ENCODE peak calls at places on chromosome 9, in four cellular contexts. K is progenitor cell of endocrine pancreas, R is tibial nerve, L is AG09309. A is an unnamed sample.

GRCh38 chr9:26746357-26747072 is 146.1 kb downstream of the CAAP1 start:
- DNase-seq in K (no peak), R (no peak), L (no peak), A (no peak)

GRCh38 chr9:128201441-128202369 is 1.5 kb upstream of the DNM1 start:
- DNase-seq in L (no peak), K (no peak), R (no peak), A (no peak)

GRCh38 chr9:102497709-102498108 is 497.4 kb upstream of the CYLC2 start:
- DNase-seq in L (no peak), R (no peak), K (no peak), A (no peak)

GRCh38 chr9:82488702-82489578 is 500.4 kb downstream of the SPATA31D1 start:
- DNase-seq in L (peak), R (peak), K (no peak), A (peak)

GRCh38 chr9:120708526-120709224 is 5.6 kb downstream of the MEGF9 start:
- DNase-seq in L (peak), K (no peak), R (no peak), A (no peak)

GRCh38 chr9:134698587-134699342 is 57.2 kb downstream of the COL5A1 start:
- DNase-seq in L (no peak), K (peak), R (peak), A (no peak)

GRCh38 chr9:128001411-128002298 is 20.9 kb upstream of the EEIG1 start:
- DNase-seq in L (peak), R (no peak), K (no peak), A (peak)

GRCh38 chr9:23542438-23542837 is 283.6 kb downstream of the ELAVL2 start:
- DNase-seq in L (no peak), K (no peak), R (no peak), A (no peak)

GRCh38 chr9:114611516-114612271 is 603 bp downstream of the TMEM268 start:
- DNase-seq in K (peak), R (peak), L (no peak), A (no peak)

GRCh38 chr9:96082516-96083232 is 207.2 kb downstream of the ERCC6L2 start:
- DNase-seq in R (no peak), L (no peak), K (no peak), A (no peak)

GRCh38 chr9:96075757-96076156 is 200.3 kb downstream of the ERCC6L2 start:
- DNase-seq in K (no peak), R (no peak), L (no peak), A (no peak)

GRCh38 chr9:96079816-96080215 is 204.3 kb downstream of the ERCC6L2 start:
- DNase-seq in L (no peak), R (no peak), K (no peak), A (no peak)

GRCh38 chr9:96080364-96080763 is 204.9 kb downstream of the ERCC6L2 start:
- DNase-seq in L (no peak), R (no peak), K (no peak), A (no peak)

DNA sequence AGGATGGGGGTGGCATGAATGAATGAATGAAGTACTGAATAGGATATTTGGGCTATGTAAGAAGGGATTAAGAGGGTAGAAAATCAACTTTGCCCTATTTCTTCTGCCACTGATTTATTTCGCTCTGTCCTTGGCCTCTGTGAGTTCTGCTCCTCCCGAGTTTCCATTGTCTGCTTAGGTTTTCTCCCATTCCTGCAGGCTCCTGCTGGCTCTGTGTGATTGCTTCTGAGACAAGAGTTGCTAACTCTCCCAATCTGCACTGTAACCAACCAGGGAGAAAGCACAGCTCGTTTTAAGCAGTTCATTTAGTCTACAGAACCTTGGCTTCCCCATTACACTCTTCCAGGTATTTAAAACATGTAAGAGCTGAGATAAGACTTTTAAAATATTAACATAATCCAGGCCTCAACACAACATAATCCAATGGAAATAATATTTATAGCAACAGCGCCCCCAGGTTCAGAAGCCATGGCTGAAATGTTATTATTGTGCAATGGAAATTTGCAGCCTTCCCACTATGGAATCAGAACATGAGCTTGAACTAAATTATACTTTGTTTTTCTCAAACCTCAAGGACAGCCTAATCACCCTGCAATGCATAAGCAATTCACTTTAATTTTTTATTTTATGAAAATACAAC is 203.5 kb downstream of the ERCC6L2 start:
- DNase-seq in R (no peak), K (no peak), L (no peak), A (no peak)
- TF ChIP-seq CTCF in R (no peak), K (no peak), L (no peak), A (no peak)

DNA sequence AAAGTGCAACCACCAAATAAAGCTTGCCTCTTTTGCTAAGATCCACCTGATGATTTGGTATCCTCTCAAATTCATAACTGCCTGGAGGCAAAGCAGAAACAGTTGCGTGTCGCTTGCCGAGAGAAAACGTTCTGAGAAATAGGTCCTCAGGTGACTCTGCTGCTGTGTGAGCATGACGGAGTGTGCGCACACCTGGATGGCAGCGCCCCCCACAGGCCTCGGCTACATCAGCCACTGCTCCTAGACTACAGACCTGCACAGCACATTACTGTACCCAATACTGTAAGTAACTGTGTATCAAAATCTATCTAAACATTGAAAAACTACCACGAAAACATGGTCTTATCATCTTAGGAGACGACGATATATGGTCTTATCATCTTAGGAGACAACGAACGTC is 87.4 kb downstream of the CAMSAP1 start:
- DNase-seq in R (no peak), K (no peak), L (no peak), A (no peak)
- TF ChIP-seq CTCF in R (no peak), K (no peak), L (no peak), A (no peak)

DNA sequence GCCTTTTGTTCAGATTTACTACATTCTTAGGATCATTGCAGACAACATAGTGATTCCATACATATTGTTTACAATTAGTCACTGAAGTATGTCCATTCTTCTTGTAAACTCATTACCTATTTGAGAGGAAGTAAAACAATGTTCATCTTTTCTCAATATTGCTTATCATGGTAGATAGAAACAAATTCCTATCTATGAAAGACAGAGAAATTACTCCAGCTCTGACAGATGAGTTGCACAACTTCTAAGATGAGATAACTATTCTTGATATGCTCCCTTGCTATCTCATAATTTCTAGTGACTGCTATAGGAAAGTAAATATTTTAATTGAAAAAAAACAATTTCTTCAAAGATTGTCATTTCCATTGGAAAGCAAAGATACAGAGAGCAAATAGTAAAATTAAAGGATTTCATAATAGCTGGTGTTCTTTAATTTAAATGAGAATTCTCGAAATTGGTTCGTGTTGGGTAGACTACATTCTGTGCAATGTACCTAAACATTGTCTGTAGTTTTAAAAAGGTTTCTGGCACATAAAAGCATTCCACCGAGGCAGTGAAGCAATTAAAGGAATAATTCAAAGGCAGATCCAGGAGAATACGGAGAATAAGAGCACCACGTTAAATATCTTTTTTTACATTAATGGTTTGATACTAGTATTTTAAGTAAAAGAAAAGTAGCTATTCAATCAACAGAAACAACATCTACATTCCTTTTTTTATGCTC is 1029.1 kb upstream of the ACO1 start:
- DNase-seq in R (no peak), L (no peak), K (no peak), A (no peak)
- TF ChIP-seq CTCF in R (no peak), L (no peak), K (no peak), A (no peak)

GRCh38 chr9:1429328-1429727 is 379.2 kb downstream of the DMRT2 start:
- DNase-seq in L (no peak), R (peak), K (no peak), A (no peak)

GRCh38 chr9:1434082-1434481 is 383.9 kb downstream of the DMRT2 start:
- DNase-seq in R (no peak), L (no peak), K (no peak), A (no peak)
- TF ChIP-seq CTCF in R (no peak), L (peak), K (peak), A (no peak)

DNA sequence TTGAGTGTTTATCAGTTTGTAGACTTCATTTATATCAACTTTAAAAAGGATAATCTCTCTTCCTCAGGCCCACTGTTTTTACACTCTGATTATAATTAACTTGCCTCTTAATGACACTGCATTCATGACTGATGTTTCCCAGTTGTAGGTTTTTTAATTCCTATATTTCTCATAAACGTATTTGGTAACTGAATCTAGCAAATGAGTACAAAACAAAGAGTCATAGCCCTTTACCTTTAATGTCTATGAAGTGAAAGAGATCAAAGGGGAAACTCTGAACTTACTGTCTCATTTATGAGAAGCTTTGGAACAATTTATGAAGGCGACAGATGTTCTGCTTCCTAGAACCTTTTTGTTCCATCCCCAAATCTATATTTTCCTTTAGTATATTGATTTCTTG is 56.6 kb upstream of the ABCA1 start:
- DNase-seq in K (no peak), L (no peak), R (no peak), A (no peak)
- TF ChIP-seq CTCF in K (no peak), L (no peak), R (no peak), A (no peak)

GRCh38 chr9:33287087-33287490 is 3.2 kb upstream of the NFX1 start:
- DNase-seq in L (peak), K (no peak), R (peak), A (peak)
- TF ChIP-seq CTCF in L (peak), K (peak), R (peak), A (peak)

A was measured in AG09319.